ENCODE peak calls at places on chromosomes 1 and 21, in five cellular contexts. R is stimulated activated naive B cell treated with anti-CD40 and anti-IgM and Interleukin-4, amounts not matched to agents 10 μg/mL and 1 μg/mL and 100 μg/mL, for 72 hours; U is T-helper 1 cell; E is HFF-Myc; K is Panc1. S is an unnamed sample.

GRCh38 chr1:228079013-228079412 is 3.5 kb upstream of the ARF1 start:
- DNase-seq in K (no peak), R (no peak), U (no peak), E (no peak), S (no peak)

GRCh38 chr1:16915627-16915973 is 6.1 kb upstream of the CROCC start:
- DNase-seq in R (no peak), E (no peak), K (no peak), U (no peak), S (peak)

GRCh38 chr1:241612533-241613505 is 27.4 kb downstream of the CHML start:
- DNase-seq in U (no peak), R (no peak), E (peak), K (no peak), S (peak)

GRCh38 chr1:28782011-28782410 is 30.0 kb upstream of the OPRD1 start:
- DNase-seq in E (no peak), K (no peak), R (no peak), U (no peak), S (no peak)

GRCh38 chr1:1208713-1209433 is 2.5 kb upstream of the TNFRSF18 start:
- DNase-seq in E (no peak), R (peak), K (no peak), U (peak), S (no peak)

GRCh38 chr1:28815533-28815932 is 3.6 kb downstream of the OPRD1 start:
- DNase-seq in E (no peak), U (no peak), R (no peak), K (no peak), S (no peak)

GRCh38 chr21:31282095-31282709 is 61.9 kb downstream of the TIAM1 start:
- DNase-seq in E (peak), K (peak), U (no peak), R (no peak), S (peak)

GRCh38 chr1:173870252-173871075 is 2.3 kb downstream of the ZBTB37 start:
- DNase-seq in R (no peak), U (no peak), E (no peak), K (no peak), S (no peak)

S was measured in fibroblast of pulmonary artery.